ENCODE peak calls at places on chromosomes 5 and 9, in eight cellular contexts. One of them, this sample, is unnamed.

GRCh38 chr5:53482717-53483638 is 2.5 kb downstream of the FST start:
- DNase-seq in activated CD4-positive, alpha-beta T cell treated with anti-CD3 and anti-CD28 coated beads for 4 hours: no peak
- DNase-seq in progenitor cell of endocrine pancreas: no peak
- DNase-seq in nephron progenitor cell: peak
- DNase-seq in bronchial epithelial cell: no peak
- DNase-seq in NCI-H1105 treated with DMSO at 0.1 percent for 48 hours: no peak
- DNase-seq in fibroblast of pulmonary artery: peak
- DNase-seq in cardiac muscle cell: peak
- DNase-seq in this sample: no peak

GRCh38 chr9:132985489-132985888 is 7.0 kb downstream of the GFI1B start:
- DNase-seq in bronchial epithelial cell: no peak
- DNase-seq in activated CD4-positive, alpha-beta T cell treated with anti-CD3 and anti-CD28 coated beads for 4 hours: no peak
- DNase-seq in nephron progenitor cell: no peak
- DNase-seq in fibroblast of pulmonary artery: no peak
- DNase-seq in cardiac muscle cell: no peak
- DNase-seq in progenitor cell of endocrine pancreas: no peak
- DNase-seq in NCI-H1105 treated with DMSO at 0.1 percent for 48 hours: no peak
- DNase-seq in this sample: no peak

GRCh38 chr5:136108131-136108739 is 24.4 kb upstream of the SMAD5 start:
- DNase-seq in progenitor cell of endocrine pancreas: no peak
- DNase-seq in activated CD4-positive, alpha-beta T cell treated with anti-CD3 and anti-CD28 coated beads for 4 hours: no peak
- DNase-seq in cardiac muscle cell: no peak
- DNase-seq in fibroblast of pulmonary artery: no peak
- DNase-seq in NCI-H1105 treated with DMSO at 0.1 percent for 48 hours: no peak
- DNase-seq in bronchial epithelial cell: peak
- DNase-seq in nephron progenitor cell: no peak
- DNase-seq in this sample: no peak

GRCh38 chr5:151002250-151002649 is 18.1 kb upstream of the GPX3 start:
- DNase-seq in fibroblast of pulmonary artery: peak
- DNase-seq in progenitor cell of endocrine pancreas: no peak
- DNase-seq in NCI-H1105 treated with DMSO at 0.1 percent for 48 hours: no peak
- DNase-seq in bronchial epithelial cell: peak
- DNase-seq in nephron progenitor cell: no peak
- DNase-seq in cardiac muscle cell: peak
- DNase-seq in activated CD4-positive, alpha-beta T cell treated with anti-CD3 and anti-CD28 coated beads for 4 hours: no peak
- DNase-seq in this sample: peak

GRCh38 chr5:30042677-30043076 is 1150.8 kb upstream of the CDH6 start:
- DNase-seq in bronchial epithelial cell: no peak
- DNase-seq in progenitor cell of endocrine pancreas: no peak
- DNase-seq in fibroblast of pulmonary artery: no peak
- DNase-seq in NCI-H1105 treated with DMSO at 0.1 percent for 48 hours: no peak
- DNase-seq in cardiac muscle cell: no peak
- DNase-seq in activated CD4-positive, alpha-beta T cell treated with anti-CD3 and anti-CD28 coated beads for 4 hours: no peak
- DNase-seq in nephron progenitor cell: no peak
- DNase-seq in this sample: no peak

GRCh38 chr9:34522971-34523797 is at the start of gene ENHO:
- DNase-seq in nephron progenitor cell: peak
- DNase-seq in NCI-H1105 treated with DMSO at 0.1 percent for 48 hours: peak
- DNase-seq in bronchial epithelial cell: peak
- DNase-seq in activated CD4-positive, alpha-beta T cell treated with anti-CD3 and anti-CD28 coated beads for 4 hours: peak
- DNase-seq in cardiac muscle cell: peak
- DNase-seq in fibroblast of pulmonary artery: peak
- DNase-seq in progenitor cell of endocrine pancreas: peak
- DNase-seq in this sample: peak

GRCh38 chr9:82106536-82106935 is 118.0 kb downstream of the SPATA31D1 start:
- DNase-seq in cardiac muscle cell: no peak
- DNase-seq in bronchial epithelial cell: no peak
- DNase-seq in progenitor cell of endocrine pancreas: no peak
- DNase-seq in activated CD4-positive, alpha-beta T cell treated with anti-CD3 and anti-CD28 coated beads for 4 hours: no peak
- DNase-seq in fibroblast of pulmonary artery: no peak
- DNase-seq in nephron progenitor cell: no peak
- DNase-seq in NCI-H1105 treated with DMSO at 0.1 percent for 48 hours: no peak
- DNase-seq in this sample: no peak

GRCh38 chr9:73243078-73243477 is 91.4 kb downstream of the ANXA1 start:
- DNase-seq in cardiac muscle cell: no peak
- DNase-seq in activated CD4-positive, alpha-beta T cell treated with anti-CD3 and anti-CD28 coated beads for 4 hours: no peak
- DNase-seq in progenitor cell of endocrine pancreas: no peak
- DNase-seq in bronchial epithelial cell: no peak
- DNase-seq in NCI-H1105 treated with DMSO at 0.1 percent for 48 hours: no peak
- DNase-seq in fibroblast of pulmonary artery: no peak
- DNase-seq in nephron progenitor cell: no peak
- DNase-seq in this sample: no peak

GRCh38 chr9:2053883-2054845 is 39.0 kb downstream of the SMARCA2 start:
- DNase-seq in NCI-H1105 treated with DMSO at 0.1 percent for 48 hours: no peak
- DNase-seq in bronchial epithelial cell: no peak
- DNase-seq in activated CD4-positive, alpha-beta T cell treated with anti-CD3 and anti-CD28 coated beads for 4 hours: peak
- DNase-seq in cardiac muscle cell: peak
- DNase-seq in nephron progenitor cell: peak
- DNase-seq in fibroblast of pulmonary artery: peak
- DNase-seq in progenitor cell of endocrine pancreas: no peak
- DNase-seq in this sample: no peak

GRCh38 chr5:60959156-60959555 is 14.2 kb downstream of the NDUFAF2 start:
- DNase-seq in progenitor cell of endocrine pancreas: no peak
- DNase-seq in nephron progenitor cell: no peak
- DNase-seq in bronchial epithelial cell: peak
- DNase-seq in fibroblast of pulmonary artery: peak
- DNase-seq in activated CD4-positive, alpha-beta T cell treated with anti-CD3 and anti-CD28 coated beads for 4 hours: no peak
- DNase-seq in cardiac muscle cell: peak
- DNase-seq in NCI-H1105 treated with DMSO at 0.1 percent for 48 hours: peak
- DNase-seq in this sample: peak

GRCh38 chr5:1772634-1773033 is 27.0 kb downstream of the MRPL36 start:
- DNase-seq in NCI-H1105 treated with DMSO at 0.1 percent for 48 hours: no peak
- DNase-seq in activated CD4-positive, alpha-beta T cell treated with anti-CD3 and anti-CD28 coated beads for 4 hours: no peak
- DNase-seq in progenitor cell of endocrine pancreas: no peak
- DNase-seq in fibroblast of pulmonary artery: peak
- DNase-seq in bronchial epithelial cell: no peak
- DNase-seq in nephron progenitor cell: no peak
- DNase-seq in cardiac muscle cell: peak
- DNase-seq in this sample: no peak

GRCh38 chr5:79890119-79890870 is 100.8 kb downstream of the MTX3 start:
- DNase-seq in nephron progenitor cell: no peak
- DNase-seq in NCI-H1105 treated with DMSO at 0.1 percent for 48 hours: no peak
- DNase-seq in fibroblast of pulmonary artery: no peak
- DNase-seq in cardiac muscle cell: no peak
- DNase-seq in activated CD4-positive, alpha-beta T cell treated with anti-CD3 and anti-CD28 coated beads for 4 hours: no peak
- DNase-seq in progenitor cell of endocrine pancreas: no peak
- DNase-seq in bronchial epithelial cell: no peak
- DNase-seq in this sample: no peak

GRCh38 chr9:20726144-20726543 is 42.1 kb downstream of the FOCAD start:
- DNase-seq in NCI-H1105 treated with DMSO at 0.1 percent for 48 hours: no peak
- DNase-seq in progenitor cell of endocrine pancreas: no peak
- DNase-seq in activated CD4-positive, alpha-beta T cell treated with anti-CD3 and anti-CD28 coated beads for 4 hours: no peak
- DNase-seq in bronchial epithelial cell: peak
- DNase-seq in fibroblast of pulmonary artery: no peak
- DNase-seq in nephron progenitor cell: no peak
- DNase-seq in cardiac muscle cell: no peak
- DNase-seq in this sample: no peak

GRCh38 chr5:89399553-89399952 is 516.6 kb upstream of the MEF2C start:
- DNase-seq in bronchial epithelial cell: peak
- DNase-seq in fibroblast of pulmonary artery: peak
- DNase-seq in cardiac muscle cell: peak
- DNase-seq in nephron progenitor cell: no peak
- DNase-seq in activated CD4-positive, alpha-beta T cell treated with anti-CD3 and anti-CD28 coated beads for 4 hours: no peak
- DNase-seq in NCI-H1105 treated with DMSO at 0.1 percent for 48 hours: no peak
- DNase-seq in progenitor cell of endocrine pancreas: no peak
- DNase-seq in this sample: no peak

GRCh38 chr9:109256381-109256780 is 64.5 kb downstream of the EPB41L4B start:
- DNase-seq in cardiac muscle cell: no peak
- DNase-seq in activated CD4-positive, alpha-beta T cell treated with anti-CD3 and anti-CD28 coated beads for 4 hours: no peak
- DNase-seq in fibroblast of pulmonary artery: no peak
- DNase-seq in progenitor cell of endocrine pancreas: no peak
- DNase-seq in nephron progenitor cell: no peak
- DNase-seq in NCI-H1105 treated with DMSO at 0.1 percent for 48 hours: no peak
- DNase-seq in bronchial epithelial cell: no peak
- DNase-seq in this sample: no peak

GRCh38 chr9:138097501-138097991 is 220.0 kb downstream of the CACNA1B start:
- DNase-seq in bronchial epithelial cell: no peak
- DNase-seq in nephron progenitor cell: no peak
- DNase-seq in progenitor cell of endocrine pancreas: no peak
- DNase-seq in fibroblast of pulmonary artery: no peak
- DNase-seq in NCI-H1105 treated with DMSO at 0.1 percent for 48 hours: no peak
- DNase-seq in activated CD4-positive, alpha-beta T cell treated with anti-CD3 and anti-CD28 coated beads for 4 hours: no peak
- DNase-seq in cardiac muscle cell: no peak
- DNase-seq in this sample: no peak

GRCh38 chr5:110441035-110441434 is 285.4 kb downstream of the TMEM232 start:
- DNase-seq in progenitor cell of endocrine pancreas: no peak
- DNase-seq in NCI-H1105 treated with DMSO at 0.1 percent for 48 hours: peak
- DNase-seq in fibroblast of pulmonary artery: peak
- DNase-seq in bronchial epithelial cell: peak
- DNase-seq in nephron progenitor cell: no peak
- DNase-seq in cardiac muscle cell: peak
- DNase-seq in activated CD4-positive, alpha-beta T cell treated with anti-CD3 and anti-CD28 coated beads for 4 hours: no peak
- DNase-seq in this sample: peak

GRCh38 chr5:14906628-14907027 is 35.0 kb upstream of the ANKH start:
- DNase-seq in fibroblast of pulmonary artery: no peak
- DNase-seq in bronchial epithelial cell: no peak
- DNase-seq in activated CD4-positive, alpha-beta T cell treated with anti-CD3 and anti-CD28 coated beads for 4 hours: no peak
- DNase-seq in cardiac muscle cell: no peak
- DNase-seq in progenitor cell of endocrine pancreas: no peak
- DNase-seq in NCI-H1105 treated with DMSO at 0.1 percent for 48 hours: no peak
- DNase-seq in nephron progenitor cell: no peak
- DNase-seq in this sample: no peak

GRCh38 chr9:77166193-77166592 is 11.1 kb upstream of the VPS13A start:
- DNase-seq in fibroblast of pulmonary artery: no peak
- DNase-seq in cardiac muscle cell: no peak
- DNase-seq in NCI-H1105 treated with DMSO at 0.1 percent for 48 hours: no peak
- DNase-seq in bronchial epithelial cell: no peak
- DNase-seq in activated CD4-positive, alpha-beta T cell treated with anti-CD3 and anti-CD28 coated beads for 4 hours: no peak
- DNase-seq in nephron progenitor cell: no peak
- DNase-seq in progenitor cell of endocrine pancreas: no peak
- DNase-seq in this sample: no peak

This sample was measured in COR-L47.